ENCODE peak calls at places on chromosomes 13 and 19, in ten cellular contexts. A is nephron progenitor cell, C is astrocyte of the spinal cord, M is progenitor cell of endocrine pancreas, S is RWPE1, W is mammary epithelial cell, R is WTC11, B is heart left ventricle, T is thoracic aorta, G is fibroblast of lung. Z is an unnamed sample.

GRCh38 chr13:114151031-114151430 is 18.6 kb upstream of the RASA3 start:
- DNase-seq in A (no peak), C (no peak), M (no peak), S (no peak), W (no peak), R (no peak), B (no peak), T (no peak), G (no peak), Z (no peak)

GRCh38 chr13:23918208-23918607 is 20.9 kb upstream of the C1QTNF9B start:
- DNase-seq in A (no peak), C (peak; percentile 20), M (no peak), S (no peak), W (peak; percentile 11), R (no peak), B (no peak), T (no peak), G (peak; percentile 52), Z (no peak)

GRCh38 chr19:52567921-52568320 is 2.2 kb upstream of the ZNF701 start:
- DNase-seq in A (no peak), C (no peak), M (no peak), S (no peak), W (no peak), R (no peak), B (no peak), T (no peak), G (no peak), Z (no peak)

GRCh38 chr13:25371608-25372274 is at the start of gene ATP8A2:
- DNase-seq in A (no peak), C (no peak), M (peak; percentile 17), S (no peak), W (no peak), R (peak; percentile 45), B (no peak), T (no peak), G (peak; percentile 5), Z (no peak)

GRCh38 chr13:113625965-113626661 is 31.9 kb downstream of the ATP4B start:
- DNase-seq in A (no peak), C (peak; percentile 17), M (no peak), S (no peak), W (no peak), R (no peak), B (peak; percentile 3), T (no peak), G (peak; percentile 62), Z (no peak)

GRCh38 chr19:21833733-21834132 is 2.2 kb downstream of the ZNF43 start:
- DNase-seq in A (no peak), C (no peak), M (no peak), S (no peak), W (no peak), R (no peak), B (no peak), T (no peak), G (no peak), Z (no peak)

GRCh38 chr13:34349091-34349722 is 531.3 kb downstream of the RFC3 start:
- DNase-seq in A (no peak), C (peak; percentile 97), M (no peak), S (peak; percentile 30), W (peak; percentile 85), R (no peak), B (peak; percentile 85), T (no peak), G (peak; percentile 100), Z (peak; percentile 76)

GRCh38 chr13:101474419-101474957 is 22.0 kb downstream of the ITGBL1 start:
- DNase-seq in A (peak; percentile 16), C (peak; percentile 96), M (no peak), S (no peak), W (no peak), R (peak; percentile 73), B (no peak), T (no peak), G (peak; percentile 96), Z (no peak)

GRCh38 chr19:49579947-49580263 is 451 bp downstream of the NOSIP start:
- DNase-seq in A (no peak), C (no peak), M (no peak), S (peak; percentile 6), W (no peak), R (no peak), B (no peak), T (no peak), G (no peak), Z (no peak)

GRCh38 chr13:32262165-32262564 is 53.0 kb downstream of the ZAR1L start:
- DNase-seq in A (no peak), C (peak; percentile 17), M (no peak), S (no peak), W (peak; percentile 35), R (no peak), B (no peak), T (no peak), G (peak; percentile 38), Z (no peak)

GRCh38 chr13:58773280-58773859 is 1141.8 kb downstream of the PCDH17 start:
- DNase-seq in A (no peak), C (no peak), M (no peak), S (no peak), W (no peak), R (no peak), B (no peak), T (no peak), G (no peak), Z (no peak)

GRCh38 chr13:80753951-80754350 is 413.0 kb upstream of the SPRY2 start:
- DNase-seq in A (no peak), C (no peak), M (no peak), S (no peak), W (no peak), R (no peak), B (no peak), T (no peak), G (no peak), Z (no peak)

GRCh38 chr13:63305641-63306133 is 1890.0 kb upstream of the PCDH20 start:
- DNase-seq in A (no peak), C (no peak), M (no peak), S (no peak), W (no peak), R (peak; percentile 9), B (no peak), T (no peak), G (no peak), Z (no peak)

GRCh38 chr13:44758595-44759221 is 182.6 kb upstream of the TSC22D1 start:
- DNase-seq in A (no peak), C (peak; percentile 97), M (no peak), S (peak; percentile 85), W (peak; percentile 92), R (no peak), B (no peak), T (no peak), G (peak; percentile 98), Z (no peak)

GRCh38 chr13:114258589-114258988 is 22.8 kb upstream of the UPF3A start:
- DNase-seq in A (no peak), C (no peak), M (no peak), S (no peak), W (no peak), R (no peak), B (no peak), T (no peak), G (no peak), Z (no peak)

GRCh38 chr13:60155978-60156377 is 7.8 kb downstream of the DIAPH3 start:
- DNase-seq in A (no peak), C (no peak), M (no peak), S (no peak), W (no peak), R (no peak), B (no peak), T (no peak), G (no peak), Z (no peak)
- TF ChIP-seq CTCF in A (no peak), C (no peak), M (no peak), S (no peak), W (peak; percentile 11), R (no peak), B (no peak), T (no peak), G (no peak), Z (no peak)

GRCh38 chr19:46471116-46471733 is at the start of gene PNMA8A:
- DNase-seq in A (peak; percentile 94), C (peak; percentile 78), M (peak; percentile 87), S (peak; percentile 31), W (no peak), R (peak; percentile 95), B (peak; percentile 83), T (peak; percentile 61), G (peak; percentile 85), Z (no peak)
- TF ChIP-seq CTCF in A (no peak), C (peak; percentile 13), M (peak; percentile 30), S (no peak), W (no peak), R (no peak), B (no peak), T (peak; percentile 36), G (no peak), Z (no peak)

GRCh38 chr13:37349916-37350315 is 244.5 kb upstream of the CSNK1A1L start:
- DNase-seq in A (no peak), C (no peak), M (no peak), S (no peak), W (no peak), R (no peak), B (peak; percentile 28), T (no peak), G (no peak), Z (no peak)

GRCh38 chr13:37344051-37344450 is 238.6 kb upstream of the CSNK1A1L start:
- DNase-seq in A (no peak), C (no peak), M (no peak), S (no peak), W (no peak), R (no peak), B (no peak), T (no peak), G (no peak), Z (no peak)

GRCh38 chr13:37345869-37346268 is 240.4 kb upstream of the CSNK1A1L start:
- DNase-seq in A (no peak), C (no peak), M (no peak), S (no peak), W (no peak), R (no peak), B (no peak), T (no peak), G (no peak), Z (no peak)

DNA sequence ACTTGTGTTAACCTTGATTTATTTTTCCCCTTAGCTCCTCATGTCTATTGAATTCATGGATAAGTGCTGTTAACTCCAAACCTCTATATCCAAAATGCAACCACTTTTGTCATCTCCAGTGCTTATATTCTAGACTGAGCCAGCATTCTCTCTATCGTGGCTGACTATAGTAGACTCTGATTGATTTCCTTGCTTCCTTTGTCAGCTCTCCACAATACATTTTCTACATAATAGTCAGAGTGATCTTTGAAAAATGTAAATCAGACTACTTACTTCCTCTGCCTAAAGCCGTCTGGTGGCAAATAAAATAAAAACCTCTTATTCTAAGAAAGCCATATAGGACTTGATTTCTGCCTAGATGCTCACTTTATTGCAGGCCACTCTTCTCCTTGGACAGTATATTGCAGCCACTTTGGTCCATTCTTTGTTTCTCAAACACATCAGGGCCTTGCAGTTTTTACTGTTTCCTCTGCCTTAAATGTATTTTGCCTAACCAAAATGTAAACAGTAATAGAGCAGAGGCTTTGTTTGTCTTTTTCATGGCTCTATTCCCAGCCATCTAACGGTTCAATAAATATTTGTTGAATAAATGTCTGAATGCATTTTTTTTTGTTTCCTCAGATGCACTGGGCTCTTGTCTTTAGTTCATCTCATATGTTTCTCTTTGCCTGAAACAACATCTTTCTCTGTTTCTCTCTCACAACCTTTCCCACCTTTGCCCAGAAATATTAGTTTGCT is 243.6 kb upstream of the CSNK1A1L start:
- DNase-seq in A (no peak), C (no peak), M (no peak), S (no peak), W (no peak), R (no peak), B (no peak), T (no peak), G (no peak), Z (no peak)
- TF ChIP-seq CTCF in A (no peak), C (no peak), M (no peak), S (no peak), W (no peak), R (no peak), B (no peak), T (no peak), G (no peak), Z (no peak)

GRCh38 chr19:35088514-35088913 is 27.1 kb upstream of the FXYD3 start:
- DNase-seq in A (no peak), C (peak; percentile 73), M (no peak), S (peak; percentile 64), W (peak; percentile 81), R (no peak), B (no peak), T (no peak), G (peak; percentile 88), Z (no peak)
- TF ChIP-seq CTCF in A (no peak), C (no peak), M (no peak), S (no peak), W (no peak), R (no peak), B (no peak), T (no peak), G (no peak), Z (no peak)

Z was measured in lower leg skin.